ENCODE peak calls at places on chromosome 22, in seven cellular contexts. One of them, this sample, is unnamed.

GRCh38 chr22:40209945-40210485 is 32.3 kb downstream of the TNRC6B start:
- DNase-seq in activated CD4-positive, alpha-beta T cell treated with anti-CD3 and anti-CD28 coated beads, Interleukin-2, amount 50 U/mL, for 1 hour: no peak
- DNase-seq in stimulated activated CD4-positive, alpha-beta T cell treated with anti-CD3 and anti-CD28 coated beads, TNF-alpha, amount 100 ng/mL, for 24 hours: no peak
- DNase-seq in mesothelial cell of epicardium: no peak
- DNase-seq in cardiac muscle cell: no peak
- DNase-seq in neural crest cell: no peak
- DNase-seq in GM12865: no peak
- DNase-seq in this sample: no peak

GRCh38 chr22:42819412-42820069 is 37.5 kb downstream of the ARFGAP3 start:
- DNase-seq in activated CD4-positive, alpha-beta T cell treated with anti-CD3 and anti-CD28 coated beads, Interleukin-2, amount 50 U/mL, for 1 hour: no peak
- DNase-seq in stimulated activated CD4-positive, alpha-beta T cell treated with anti-CD3 and anti-CD28 coated beads, TNF-alpha, amount 100 ng/mL, for 24 hours: no peak
- DNase-seq in mesothelial cell of epicardium: no peak
- DNase-seq in cardiac muscle cell: no peak
- DNase-seq in neural crest cell: no peak
- DNase-seq in GM12865: no peak
- DNase-seq in this sample: no peak

GRCh38 chr22:37063436-37064420 is 12.2 kb downstream of the KCTD17 start:
- DNase-seq in activated CD4-positive, alpha-beta T cell treated with anti-CD3 and anti-CD28 coated beads, Interleukin-2, amount 50 U/mL, for 1 hour: no peak
- DNase-seq in stimulated activated CD4-positive, alpha-beta T cell treated with anti-CD3 and anti-CD28 coated beads, TNF-alpha, amount 100 ng/mL, for 24 hours: no peak
- DNase-seq in mesothelial cell of epicardium: no peak
- DNase-seq in cardiac muscle cell: no peak
- DNase-seq in neural crest cell: no peak
- DNase-seq in GM12865: no peak
- DNase-seq in this sample: no peak

GRCh38 chr22:20440637-20441591 is 3.3 kb upstream of the SCARF2 start:
- DNase-seq in activated CD4-positive, alpha-beta T cell treated with anti-CD3 and anti-CD28 coated beads, Interleukin-2, amount 50 U/mL, for 1 hour: no peak
- DNase-seq in stimulated activated CD4-positive, alpha-beta T cell treated with anti-CD3 and anti-CD28 coated beads, TNF-alpha, amount 100 ng/mL, for 24 hours: no peak
- DNase-seq in mesothelial cell of epicardium: no peak
- DNase-seq in cardiac muscle cell: no peak
- DNase-seq in neural crest cell: no peak
- DNase-seq in GM12865: no peak
- DNase-seq in this sample: no peak

GRCh38 chr22:50439314-50440250 is 35.3 kb downstream of the SBF1 start:
- DNase-seq in activated CD4-positive, alpha-beta T cell treated with anti-CD3 and anti-CD28 coated beads, Interleukin-2, amount 50 U/mL, for 1 hour: no peak
- DNase-seq in stimulated activated CD4-positive, alpha-beta T cell treated with anti-CD3 and anti-CD28 coated beads, TNF-alpha, amount 100 ng/mL, for 24 hours: no peak
- DNase-seq in mesothelial cell of epicardium: no peak
- DNase-seq in cardiac muscle cell: no peak
- DNase-seq in neural crest cell: no peak
- DNase-seq in GM12865: no peak
- DNase-seq in this sample: no peak

GRCh38 chr22:19867617-19868016 is 12.9 kb upstream of the GNB1L start:
- DNase-seq in activated CD4-positive, alpha-beta T cell treated with anti-CD3 and anti-CD28 coated beads, Interleukin-2, amount 50 U/mL, for 1 hour: no peak
- DNase-seq in stimulated activated CD4-positive, alpha-beta T cell treated with anti-CD3 and anti-CD28 coated beads, TNF-alpha, amount 100 ng/mL, for 24 hours: no peak
- DNase-seq in mesothelial cell of epicardium: no peak
- DNase-seq in cardiac muscle cell: no peak
- DNase-seq in neural crest cell: no peak
- DNase-seq in GM12865: no peak
- DNase-seq in this sample: no peak

GRCh38 chr22:29799217-29799680 is 32.1 kb downstream of the UQCR10 start:
- DNase-seq in activated CD4-positive, alpha-beta T cell treated with anti-CD3 and anti-CD28 coated beads, Interleukin-2, amount 50 U/mL, for 1 hour: no peak
- DNase-seq in stimulated activated CD4-positive, alpha-beta T cell treated with anti-CD3 and anti-CD28 coated beads, TNF-alpha, amount 100 ng/mL, for 24 hours: no peak
- DNase-seq in mesothelial cell of epicardium: no peak
- DNase-seq in cardiac muscle cell: no peak
- DNase-seq in neural crest cell: no peak
- DNase-seq in GM12865: no peak
- DNase-seq in this sample: peak; percentile 79

GRCh38 chr22:44204937-44205712 is 24.4 kb downstream of the PARVG start:
- DNase-seq in activated CD4-positive, alpha-beta T cell treated with anti-CD3 and anti-CD28 coated beads, Interleukin-2, amount 50 U/mL, for 1 hour: no peak
- DNase-seq in stimulated activated CD4-positive, alpha-beta T cell treated with anti-CD3 and anti-CD28 coated beads, TNF-alpha, amount 100 ng/mL, for 24 hours: no peak
- DNase-seq in mesothelial cell of epicardium: no peak
- DNase-seq in cardiac muscle cell: no peak
- DNase-seq in neural crest cell: no peak
- DNase-seq in GM12865: peak; percentile 30
- DNase-seq in this sample: no peak

GRCh38 chr22:38177044-38177443 is 4.6 kb downstream of the PLA2G6 start:
- DNase-seq in activated CD4-positive, alpha-beta T cell treated with anti-CD3 and anti-CD28 coated beads, Interleukin-2, amount 50 U/mL, for 1 hour: no peak
- DNase-seq in stimulated activated CD4-positive, alpha-beta T cell treated with anti-CD3 and anti-CD28 coated beads, TNF-alpha, amount 100 ng/mL, for 24 hours: no peak
- DNase-seq in mesothelial cell of epicardium: no peak
- DNase-seq in cardiac muscle cell: no peak
- DNase-seq in neural crest cell: no peak
- DNase-seq in GM12865: peak; percentile 50
- DNase-seq in this sample: no peak

GRCh38 chr22:19080853-19081252 is 41.4 kb downstream of the DGCR2 start:
- DNase-seq in activated CD4-positive, alpha-beta T cell treated with anti-CD3 and anti-CD28 coated beads, Interleukin-2, amount 50 U/mL, for 1 hour: no peak
- DNase-seq in stimulated activated CD4-positive, alpha-beta T cell treated with anti-CD3 and anti-CD28 coated beads, TNF-alpha, amount 100 ng/mL, for 24 hours: no peak
- DNase-seq in mesothelial cell of epicardium: no peak
- DNase-seq in cardiac muscle cell: no peak
- DNase-seq in neural crest cell: no peak
- DNase-seq in GM12865: no peak
- DNase-seq in this sample: no peak

GRCh38 chr22:45612451-45612901 is 59.2 kb upstream of the ATXN10 start:
- DNase-seq in activated CD4-positive, alpha-beta T cell treated with anti-CD3 and anti-CD28 coated beads, Interleukin-2, amount 50 U/mL, for 1 hour: no peak
- DNase-seq in stimulated activated CD4-positive, alpha-beta T cell treated with anti-CD3 and anti-CD28 coated beads, TNF-alpha, amount 100 ng/mL, for 24 hours: no peak
- DNase-seq in mesothelial cell of epicardium: no peak
- DNase-seq in cardiac muscle cell: no peak
- DNase-seq in neural crest cell: no peak
- DNase-seq in GM12865: no peak
- DNase-seq in this sample: no peak

GRCh38 chr22:25645266-25645665 is 80.8 kb downstream of the GRK3 start:
- DNase-seq in activated CD4-positive, alpha-beta T cell treated with anti-CD3 and anti-CD28 coated beads, Interleukin-2, amount 50 U/mL, for 1 hour: no peak
- DNase-seq in stimulated activated CD4-positive, alpha-beta T cell treated with anti-CD3 and anti-CD28 coated beads, TNF-alpha, amount 100 ng/mL, for 24 hours: no peak
- DNase-seq in mesothelial cell of epicardium: no peak
- DNase-seq in cardiac muscle cell: no peak
- DNase-seq in neural crest cell: no peak
- DNase-seq in GM12865: no peak
- DNase-seq in this sample: peak; percentile 21

GRCh38 chr22:27654536-27655445 is 146.8 kb downstream of the MN1 start:
- DNase-seq in activated CD4-positive, alpha-beta T cell treated with anti-CD3 and anti-CD28 coated beads, Interleukin-2, amount 50 U/mL, for 1 hour: no peak
- DNase-seq in stimulated activated CD4-positive, alpha-beta T cell treated with anti-CD3 and anti-CD28 coated beads, TNF-alpha, amount 100 ng/mL, for 24 hours: no peak
- DNase-seq in mesothelial cell of epicardium: no peak
- DNase-seq in cardiac muscle cell: no peak
- DNase-seq in neural crest cell: no peak
- DNase-seq in GM12865: no peak
- DNase-seq in this sample: no peak

GRCh38 chr22:27194096-27194748 is 536.8 kb downstream of the MIAT start:
- DNase-seq in activated CD4-positive, alpha-beta T cell treated with anti-CD3 and anti-CD28 coated beads, Interleukin-2, amount 50 U/mL, for 1 hour: no peak
- DNase-seq in stimulated activated CD4-positive, alpha-beta T cell treated with anti-CD3 and anti-CD28 coated beads, TNF-alpha, amount 100 ng/mL, for 24 hours: no peak
- DNase-seq in mesothelial cell of epicardium: no peak
- DNase-seq in cardiac muscle cell: no peak
- DNase-seq in neural crest cell: no peak
- DNase-seq in GM12865: no peak
- DNase-seq in this sample: peak; percentile 49

GRCh38 chr22:48669226-48669625 is 1158.4 kb downstream of the BRD1 start:
- DNase-seq in activated CD4-positive, alpha-beta T cell treated with anti-CD3 and anti-CD28 coated beads, Interleukin-2, amount 50 U/mL, for 1 hour: no peak
- DNase-seq in stimulated activated CD4-positive, alpha-beta T cell treated with anti-CD3 and anti-CD28 coated beads, TNF-alpha, amount 100 ng/mL, for 24 hours: no peak
- DNase-seq in mesothelial cell of epicardium: no peak
- DNase-seq in cardiac muscle cell: no peak
- DNase-seq in neural crest cell: no peak
- DNase-seq in GM12865: no peak
- DNase-seq in this sample: no peak

GRCh38 chr22:26606611-26607010 is 11.2 kb downstream of the CRYBB1 start:
- DNase-seq in activated CD4-positive, alpha-beta T cell treated with anti-CD3 and anti-CD28 coated beads, Interleukin-2, amount 50 U/mL, for 1 hour: no peak
- DNase-seq in stimulated activated CD4-positive, alpha-beta T cell treated with anti-CD3 and anti-CD28 coated beads, TNF-alpha, amount 100 ng/mL, for 24 hours: no peak
- DNase-seq in mesothelial cell of epicardium: no peak
- DNase-seq in cardiac muscle cell: no peak
- DNase-seq in neural crest cell: no peak
- DNase-seq in GM12865: no peak
- DNase-seq in this sample: no peak

GRCh38 chr22:26072611-26073010 is 96.7 kb upstream of the SEZ6L start:
- DNase-seq in activated CD4-positive, alpha-beta T cell treated with anti-CD3 and anti-CD28 coated beads, Interleukin-2, amount 50 U/mL, for 1 hour: no peak
- DNase-seq in stimulated activated CD4-positive, alpha-beta T cell treated with anti-CD3 and anti-CD28 coated beads, TNF-alpha, amount 100 ng/mL, for 24 hours: no peak
- DNase-seq in mesothelial cell of epicardium: no peak
- DNase-seq in cardiac muscle cell: no peak
- DNase-seq in neural crest cell: no peak
- DNase-seq in GM12865: no peak
- DNase-seq in this sample: no peak

GRCh38 chr22:41524809-41525449 is 19.3 kb downstream of the POLR3H start:
- DNase-seq in activated CD4-positive, alpha-beta T cell treated with anti-CD3 and anti-CD28 coated beads, Interleukin-2, amount 50 U/mL, for 1 hour: peak; percentile 54
- DNase-seq in stimulated activated CD4-positive, alpha-beta T cell treated with anti-CD3 and anti-CD28 coated beads, TNF-alpha, amount 100 ng/mL, for 24 hours: peak; percentile 34
- DNase-seq in mesothelial cell of epicardium: no peak
- DNase-seq in cardiac muscle cell: no peak
- DNase-seq in neural crest cell: no peak
- DNase-seq in GM12865: peak; percentile 50
- DNase-seq in this sample: no peak

GRCh38 chr22:46098525-46099475 is 51.5 kb upstream of the PPARA start:
- DNase-seq in activated CD4-positive, alpha-beta T cell treated with anti-CD3 and anti-CD28 coated beads, Interleukin-2, amount 50 U/mL, for 1 hour: no peak
- DNase-seq in stimulated activated CD4-positive, alpha-beta T cell treated with anti-CD3 and anti-CD28 coated beads, TNF-alpha, amount 100 ng/mL, for 24 hours: no peak
- DNase-seq in mesothelial cell of epicardium: no peak
- DNase-seq in cardiac muscle cell: no peak
- DNase-seq in neural crest cell: no peak
- DNase-seq in GM12865: no peak
- DNase-seq in this sample: no peak

GRCh38 chr22:41447435-41448188 is 1.0 kb upstream of the TOB2 start:
- DNase-seq in activated CD4-positive, alpha-beta T cell treated with anti-CD3 and anti-CD28 coated beads, Interleukin-2, amount 50 U/mL, for 1 hour: peak; percentile 42
- DNase-seq in stimulated activated CD4-positive, alpha-beta T cell treated with anti-CD3 and anti-CD28 coated beads, TNF-alpha, amount 100 ng/mL, for 24 hours: peak; percentile 35
- DNase-seq in mesothelial cell of epicardium: peak; percentile 65
- DNase-seq in cardiac muscle cell: peak; percentile 88
- DNase-seq in neural crest cell: peak; percentile 66
- DNase-seq in GM12865: peak; percentile 73
- DNase-seq in this sample: peak; percentile 85

GRCh38 chr22:35460678-35461077 is 60.7 kb downstream of the MCM5 start:
- DNase-seq in activated CD4-positive, alpha-beta T cell treated with anti-CD3 and anti-CD28 coated beads, Interleukin-2, amount 50 U/mL, for 1 hour: no peak
- DNase-seq in stimulated activated CD4-positive, alpha-beta T cell treated with anti-CD3 and anti-CD28 coated beads, TNF-alpha, amount 100 ng/mL, for 24 hours: no peak
- DNase-seq in mesothelial cell of epicardium: no peak
- DNase-seq in cardiac muscle cell: no peak
- DNase-seq in neural crest cell: no peak
- DNase-seq in GM12865: no peak
- DNase-seq in this sample: no peak

GRCh38 chr22:49240472-49240871 is 587.2 kb downstream of the BRD1 start:
- DNase-seq in activated CD4-positive, alpha-beta T cell treated with anti-CD3 and anti-CD28 coated beads, Interleukin-2, amount 50 U/mL, for 1 hour: no peak
- DNase-seq in stimulated activated CD4-positive, alpha-beta T cell treated with anti-CD3 and anti-CD28 coated beads, TNF-alpha, amount 100 ng/mL, for 24 hours: no peak
- DNase-seq in mesothelial cell of epicardium: no peak
- DNase-seq in cardiac muscle cell: no peak
- DNase-seq in neural crest cell: no peak
- DNase-seq in GM12865: no peak
- DNase-seq in this sample: no peak

GRCh38 chr22:41603873-41604332 is 14.3 kb upstream of the PMM1 start:
- DNase-seq in activated CD4-positive, alpha-beta T cell treated with anti-CD3 and anti-CD28 coated beads, Interleukin-2, amount 50 U/mL, for 1 hour: peak; percentile 51
- DNase-seq in stimulated activated CD4-positive, alpha-beta T cell treated with anti-CD3 and anti-CD28 coated beads, TNF-alpha, amount 100 ng/mL, for 24 hours: peak; percentile 15
- DNase-seq in mesothelial cell of epicardium: no peak
- DNase-seq in cardiac muscle cell: no peak
- DNase-seq in neural crest cell: no peak
- DNase-seq in GM12865: peak; percentile 91
- DNase-seq in this sample: peak; percentile 89

GRCh38 chr22:44269757-44270555 is 42.8 kb downstream of the SHISAL1 start:
- DNase-seq in activated CD4-positive, alpha-beta T cell treated with anti-CD3 and anti-CD28 coated beads, Interleukin-2, amount 50 U/mL, for 1 hour: no peak
- DNase-seq in stimulated activated CD4-positive, alpha-beta T cell treated with anti-CD3 and anti-CD28 coated beads, TNF-alpha, amount 100 ng/mL, for 24 hours: no peak
- DNase-seq in mesothelial cell of epicardium: no peak
- DNase-seq in cardiac muscle cell: no peak
- DNase-seq in neural crest cell: no peak
- DNase-seq in GM12865: no peak
- DNase-seq in this sample: no peak